ENCODE peak calls at places on chromosome 7, in five cellular contexts. One of them, this sample, is unnamed.

GRCh38 chr7:149669121-149669818 is 104.1 kb downstream of the ZNF467 start:
- DNase-seq in progenitor cell of endocrine pancreas: no peak
- DNase-seq in kidney: no peak
- DNase-seq in endothelial cell: no peak
- DNase-seq in fibroblast of lung: no peak
- DNase-seq in this sample: no peak

GRCh38 chr7:5429857-5430611 is 6.4 kb upstream of the TNRC18 start:
- DNase-seq in progenitor cell of endocrine pancreas: no peak
- DNase-seq in kidney: peak
- DNase-seq in endothelial cell: no peak
- DNase-seq in fibroblast of lung: peak
- DNase-seq in this sample: no peak

GRCh38 chr7:102875700-102876192 is 37.1 kb upstream of the LRRC17 start:
- DNase-seq in progenitor cell of endocrine pancreas: no peak
- DNase-seq in kidney: no peak
- DNase-seq in endothelial cell: no peak
- DNase-seq in fibroblast of lung: peak
- DNase-seq in this sample: no peak

GRCh38 chr7:67947651-67948050 is 951.0 kb downstream of the TYW1 start:
- DNase-seq in progenitor cell of endocrine pancreas: no peak
- DNase-seq in kidney: no peak
- DNase-seq in endothelial cell: no peak
- DNase-seq in fibroblast of lung: peak
- DNase-seq in this sample: no peak

GRCh38 chr7:78179211-78179610 is 380.6 kb downstream of the PHTF2 start:
- DNase-seq in progenitor cell of endocrine pancreas: no peak
- DNase-seq in kidney: no peak
- DNase-seq in endothelial cell: no peak
- DNase-seq in fibroblast of lung: no peak
- DNase-seq in this sample: no peak

GRCh38 chr7:14899065-14899464 is 3.5 kb downstream of the DGKB start:
- DNase-seq in progenitor cell of endocrine pancreas: no peak
- DNase-seq in kidney: no peak
- DNase-seq in endothelial cell: no peak
- DNase-seq in fibroblast of lung: peak
- DNase-seq in this sample: no peak

GRCh38 chr7:117982071-117983055 is 109.1 kb upstream of the CTTNBP2 start:
- DNase-seq in progenitor cell of endocrine pancreas: no peak
- DNase-seq in kidney: peak
- DNase-seq in endothelial cell: no peak
- DNase-seq in fibroblast of lung: no peak
- DNase-seq in this sample: no peak

GRCh38 chr7:102321351-102322201 is 34.7 kb downstream of the SPDYE6 start:
- DNase-seq in progenitor cell of endocrine pancreas: no peak
- DNase-seq in kidney: no peak
- DNase-seq in endothelial cell: peak
- DNase-seq in fibroblast of lung: no peak
- DNase-seq in this sample: no peak

GRCh38 chr7:87600130-87601124 is at the start of gene ABCB1:
- DNase-seq in progenitor cell of endocrine pancreas: peak
- DNase-seq in kidney: peak
- DNase-seq in endothelial cell: peak
- DNase-seq in fibroblast of lung: peak
- DNase-seq in this sample: peak

GRCh38 chr7:97512441-97513207 is 219.3 kb upstream of the TAC1 start:
- DNase-seq in progenitor cell of endocrine pancreas: no peak
- DNase-seq in kidney: no peak
- DNase-seq in endothelial cell: no peak
- DNase-seq in fibroblast of lung: no peak
- DNase-seq in this sample: no peak

GRCh38 chr7:154255324-154255723 is 203.1 kb downstream of the DPP6 start:
- DNase-seq in progenitor cell of endocrine pancreas: no peak
- DNase-seq in kidney: no peak
- DNase-seq in endothelial cell: no peak
- DNase-seq in fibroblast of lung: no peak
- DNase-seq in this sample: no peak

GRCh38 chr7:68744036-68744435 is 854.2 kb upstream of the AUTS2 start:
- DNase-seq in progenitor cell of endocrine pancreas: no peak
- DNase-seq in kidney: no peak
- DNase-seq in endothelial cell: no peak
- DNase-seq in fibroblast of lung: no peak
- DNase-seq in this sample: no peak

GRCh38 chr7:95847061-95847460 is 74.7 kb downstream of the DYNC1I1 start:
- DNase-seq in progenitor cell of endocrine pancreas: no peak
- DNase-seq in kidney: no peak
- DNase-seq in endothelial cell: no peak
- DNase-seq in fibroblast of lung: peak
- DNase-seq in this sample: no peak

GRCh38 chr7:104431930-104432329 is 103.5 kb downstream of the LHFPL3 start:
- DNase-seq in progenitor cell of endocrine pancreas: no peak
- DNase-seq in kidney: no peak
- DNase-seq in endothelial cell: no peak
- DNase-seq in fibroblast of lung: no peak
- DNase-seq in this sample: no peak

GRCh38 chr7:139973091-139973490 is 89.7 kb downstream of the PARP12 start:
- DNase-seq in progenitor cell of endocrine pancreas: no peak
- DNase-seq in kidney: no peak
- DNase-seq in endothelial cell: no peak
- DNase-seq in fibroblast of lung: no peak
- DNase-seq in this sample: no peak

GRCh38 chr7:28996836-28997235 is 38.7 kb upstream of the TRIL start:
- DNase-seq in progenitor cell of endocrine pancreas: no peak
- DNase-seq in kidney: no peak
- DNase-seq in endothelial cell: no peak
- DNase-seq in fibroblast of lung: peak
- DNase-seq in this sample: no peak

GRCh38 chr7:17844514-17845196 is 95.6 kb downstream of the SNX13 start:
- DNase-seq in progenitor cell of endocrine pancreas: no peak
- DNase-seq in kidney: no peak
- DNase-seq in endothelial cell: no peak
- DNase-seq in fibroblast of lung: no peak
- DNase-seq in this sample: no peak

GRCh38 chr7:114620208-114620607 is 205.6 kb downstream of the FOXP2 start:
- DNase-seq in progenitor cell of endocrine pancreas: no peak
- DNase-seq in kidney: no peak
- DNase-seq in endothelial cell: no peak
- DNase-seq in fibroblast of lung: no peak
- DNase-seq in this sample: no peak

GRCh38 chr7:73921623-73922528 is 60.9 kb downstream of the TMEM270 start:
- DNase-seq in progenitor cell of endocrine pancreas: no peak
- DNase-seq in kidney: peak
- DNase-seq in endothelial cell: no peak
- DNase-seq in fibroblast of lung: no peak
- DNase-seq in this sample: no peak

GRCh38 chr7:36161996-36162395 is 8.9 kb downstream of the EEPD1 start:
- DNase-seq in progenitor cell of endocrine pancreas: no peak
- DNase-seq in kidney: no peak
- DNase-seq in endothelial cell: no peak
- DNase-seq in fibroblast of lung: peak
- DNase-seq in this sample: no peak

GRCh38 chr7:70620333-70621055 is 511.4 kb upstream of the GALNT17 start:
- DNase-seq in progenitor cell of endocrine pancreas: no peak
- DNase-seq in kidney: no peak
- DNase-seq in endothelial cell: no peak
- DNase-seq in fibroblast of lung: no peak
- DNase-seq in this sample: no peak

GRCh38 chr7:100516135-100516812 is 22.7 kb upstream of the AGFG2 start:
- DNase-seq in progenitor cell of endocrine pancreas: no peak
- DNase-seq in kidney: no peak
- DNase-seq in endothelial cell: no peak
- DNase-seq in fibroblast of lung: peak
- DNase-seq in this sample: no peak

GRCh38 chr7:30975257-30975899 is 11.6 kb downstream of the GHRHR start:
- DNase-seq in progenitor cell of endocrine pancreas: no peak
- DNase-seq in kidney: no peak
- DNase-seq in endothelial cell: no peak
- DNase-seq in fibroblast of lung: no peak
- DNase-seq in this sample: peak

GRCh38 chr7:123191132-123191531 is 8.6 kb downstream of the SLC13A1 start:
- DNase-seq in progenitor cell of endocrine pancreas: no peak
- DNase-seq in kidney: no peak
- DNase-seq in endothelial cell: no peak
- DNase-seq in fibroblast of lung: no peak
- DNase-seq in this sample: no peak

GRCh38 chr7:47474937-47475879 is 106.7 kb downstream of the TNS3 start:
- DNase-seq in progenitor cell of endocrine pancreas: peak
- DNase-seq in kidney: peak
- DNase-seq in endothelial cell: no peak
- DNase-seq in fibroblast of lung: peak
- DNase-seq in this sample: no peak
- TF ChIP-seq CTCF in progenitor cell of endocrine pancreas: no peak
- TF ChIP-seq CTCF in kidney: peak
- TF ChIP-seq CTCF in endothelial cell: no peak
- TF ChIP-seq CTCF in fibroblast of lung: peak
- TF ChIP-seq CTCF in this sample: no peak

GRCh38 chr7:50795831-50796230 is 13.1 kb upstream of the GRB10 start:
- DNase-seq in progenitor cell of endocrine pancreas: no peak
- DNase-seq in kidney: no peak
- DNase-seq in endothelial cell: no peak
- DNase-seq in fibroblast of lung: no peak
- DNase-seq in this sample: no peak
- TF ChIP-seq CTCF in progenitor cell of endocrine pancreas: no peak
- TF ChIP-seq CTCF in kidney: no peak
- TF ChIP-seq CTCF in endothelial cell: no peak
- TF ChIP-seq CTCF in fibroblast of lung: no peak
- TF ChIP-seq CTCF in this sample: no peak

GRCh38 chr7:1843921-1844335 is 173.9 kb downstream of the ELFN1 start:
- DNase-seq in progenitor cell of endocrine pancreas: no peak
- DNase-seq in kidney: no peak
- DNase-seq in endothelial cell: no peak
- DNase-seq in fibroblast of lung: no peak
- DNase-seq in this sample: no peak

GRCh38 chr7:1844956-1845390 is 174.9 kb downstream of the ELFN1 start:
- DNase-seq in progenitor cell of endocrine pancreas: no peak
- DNase-seq in kidney: peak
- DNase-seq in endothelial cell: no peak
- DNase-seq in fibroblast of lung: no peak
- DNase-seq in this sample: peak

GRCh38 chr7:1844336-1844955 is 174.4 kb downstream of the ELFN1 start:
- DNase-seq in progenitor cell of endocrine pancreas: no peak
- DNase-seq in kidney: peak
- DNase-seq in endothelial cell: no peak
- DNase-seq in fibroblast of lung: no peak
- DNase-seq in this sample: peak

GRCh38 chr7:1843271-1843861 is 173.3 kb downstream of the ELFN1 start:
- DNase-seq in progenitor cell of endocrine pancreas: no peak
- DNase-seq in kidney: peak
- DNase-seq in endothelial cell: no peak
- DNase-seq in fibroblast of lung: peak
- DNase-seq in this sample: peak

GRCh38 chr7:1842321-1843221 is 172.5 kb downstream of the ELFN1 start:
- DNase-seq in progenitor cell of endocrine pancreas: no peak
- DNase-seq in kidney: peak
- DNase-seq in endothelial cell: no peak
- DNase-seq in fibroblast of lung: no peak
- DNase-seq in this sample: no peak
- TF ChIP-seq CTCF in progenitor cell of endocrine pancreas: no peak
- TF ChIP-seq CTCF in kidney: no peak
- TF ChIP-seq CTCF in endothelial cell: no peak
- TF ChIP-seq CTCF in fibroblast of lung: no peak
- TF ChIP-seq CTCF in this sample: no peak

GRCh38 chr7:6637544-6638229 is 569 bp downstream of the ZNF316 start:
- DNase-seq in progenitor cell of endocrine pancreas: peak
- DNase-seq in kidney: no peak
- DNase-seq in endothelial cell: peak
- DNase-seq in fibroblast of lung: peak
- DNase-seq in this sample: peak
- TF ChIP-seq CTCF in progenitor cell of endocrine pancreas: peak
- TF ChIP-seq CTCF in kidney: no peak
- TF ChIP-seq CTCF in endothelial cell: peak
- TF ChIP-seq CTCF in fibroblast of lung: peak
- TF ChIP-seq CTCF in this sample: peak

GRCh38 chr7:151173386-151174245 is 6.1 kb upstream of the GBX1 start:
- DNase-seq in progenitor cell of endocrine pancreas: no peak
- DNase-seq in kidney: no peak
- DNase-seq in endothelial cell: no peak
- DNase-seq in fibroblast of lung: no peak
- DNase-seq in this sample: no peak

GRCh38 chr7:151175793-151176311 is 8.4 kb upstream of the GBX1 start:
- DNase-seq in progenitor cell of endocrine pancreas: no peak
- DNase-seq in kidney: no peak
- DNase-seq in endothelial cell: no peak
- DNase-seq in fibroblast of lung: no peak
- DNase-seq in this sample: no peak

GRCh38 chr7:151175047-151175792 is 7.7 kb upstream of the GBX1 start:
- DNase-seq in progenitor cell of endocrine pancreas: no peak
- DNase-seq in kidney: no peak
- DNase-seq in endothelial cell: no peak
- DNase-seq in fibroblast of lung: no peak
- DNase-seq in this sample: no peak

GRCh38 chr7:151174246-151175046 is 7.0 kb upstream of the GBX1 start:
- DNase-seq in progenitor cell of endocrine pancreas: no peak
- DNase-seq in kidney: no peak
- DNase-seq in endothelial cell: no peak
- DNase-seq in fibroblast of lung: no peak
- DNase-seq in this sample: no peak

DNA sequence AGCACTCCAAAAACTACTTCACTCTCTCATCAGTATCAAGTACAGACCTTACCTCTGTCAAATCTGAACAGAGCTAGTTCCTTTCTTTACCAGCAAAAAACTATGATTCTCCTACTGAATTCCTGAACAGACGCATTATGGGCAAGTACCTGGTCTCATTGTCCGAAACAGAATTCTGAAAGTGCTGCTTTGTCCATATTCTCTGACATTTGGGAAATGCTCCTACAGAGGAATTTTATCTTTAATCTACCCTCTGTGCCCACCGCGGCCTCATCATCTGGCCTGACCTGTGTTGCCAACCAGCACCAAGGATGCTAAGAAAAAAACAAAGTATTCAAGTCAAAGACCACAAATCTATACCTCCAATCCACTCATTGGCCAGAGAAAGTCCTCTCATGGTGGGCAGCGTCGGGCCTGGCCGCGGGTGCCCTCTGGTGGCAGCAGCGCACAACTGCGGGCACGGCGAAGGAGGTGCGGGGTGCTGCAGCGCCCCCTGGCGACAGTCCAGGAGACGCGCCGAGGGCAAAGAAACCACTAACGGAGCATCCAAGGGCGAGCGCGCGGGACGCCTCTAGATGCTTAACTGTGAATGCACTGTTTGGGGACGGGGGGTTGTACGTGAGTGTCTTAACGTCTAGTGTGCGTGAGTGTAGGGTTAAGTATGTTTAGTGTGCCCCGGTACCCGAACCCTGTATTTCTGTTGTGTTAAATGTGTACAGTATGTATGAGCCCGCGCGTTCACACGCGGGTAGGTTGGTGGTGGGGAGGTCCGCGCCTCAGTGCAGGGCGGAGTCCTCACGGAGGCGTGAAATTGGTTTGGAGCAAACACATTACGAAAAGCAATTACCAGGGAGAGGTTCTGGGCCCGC is 5.0 kb upstream of the GBX1 start:
- DNase-seq in progenitor cell of endocrine pancreas: peak
- DNase-seq in kidney: peak
- DNase-seq in endothelial cell: peak
- DNase-seq in fibroblast of lung: peak
- DNase-seq in this sample: peak
- TF ChIP-seq CTCF in progenitor cell of endocrine pancreas: peak
- TF ChIP-seq CTCF in kidney: peak
- TF ChIP-seq CTCF in endothelial cell: peak
- TF ChIP-seq CTCF in fibroblast of lung: peak
- TF ChIP-seq CTCF in this sample: peak

This sample was measured in mesothelial cell of epicardium.